ENCODE peak calls at places on chromosomes 16 and 17, in five cellular contexts. J, S, O, N and W are unnamed samples.

GRCh38 chr16:71461686-71462648 is at the start of gene ZNF23:
- DNase-seq in J (peak), S (peak), O (peak), N (peak), W (no peak)

GRCh38 chr16:73878616-73879015 is 418.0 kb upstream of the PSMD7 start:
- DNase-seq in J (peak), S (peak), O (peak), N (peak), W (peak)

GRCh38 chr17:51764387-51764971 is 394.0 kb downstream of the CA10 start:
- DNase-seq in J (peak), S (peak), O (peak), N (peak), W (peak)

GRCh38 chr17:2700491-2701141 is 10.9 kb downstream of the CLUH start:
- DNase-seq in J (peak), S (no peak), O (no peak), N (no peak), W (no peak)

GRCh38 chr16:56450275-56450889 is 750 bp downstream of the NUDT21 start:
- DNase-seq in J (no peak), S (peak), O (no peak), N (peak), W (no peak)

GRCh38 chr16:80103463-80103862 is 437.3 kb upstream of the DYNLRB2 start:
- DNase-seq in J (no peak), S (no peak), O (no peak), N (no peak), W (no peak)

GRCh38 chr17:7561028-7561575 is 617 bp upstream of the SENP3 start:
- DNase-seq in J (peak), S (peak), O (peak), N (peak), W (no peak)

GRCh38 chr17:49157784-49158183 is 25.2 kb downstream of the B4GALNT2 start:
- DNase-seq in J (no peak), S (no peak), O (peak), N (no peak), W (no peak)

GRCh38 chr17:41631025-41631889 is 6.9 kb upstream of the KRT17 start:
- DNase-seq in J (no peak), S (no peak), O (no peak), N (no peak), W (no peak)

GRCh38 chr17:73757324-73757942 is 113.2 kb upstream of the SDK2 start:
- DNase-seq in J (no peak), S (no peak), O (no peak), N (no peak), W (no peak)

GRCh38 chr16:75458439-75458838 is 6.0 kb downstream of the TMEM170A start:
- DNase-seq in J (no peak), S (no peak), O (no peak), N (no peak), W (no peak)

GRCh38 chr17:80998388-80999223 is 7.0 kb downstream of the CHMP6 start:
- DNase-seq in J (no peak), S (no peak), O (no peak), N (no peak), W (no peak)

GRCh38 chr17:77300016-77300686 is 159.4 kb downstream of the SEC14L1 start:
- DNase-seq in J (no peak), S (no peak), O (no peak), N (no peak), W (no peak)

GRCh38 chr17:14557482-14557881 is 256.6 kb downstream of the HS3ST3B1 start:
- DNase-seq in J (no peak), S (no peak), O (no peak), N (no peak), W (no peak)

GRCh38 chr17:15436399-15437369 is 30.7 kb downstream of the CDRT4 start:
- DNase-seq in J (no peak), S (peak), O (no peak), N (no peak), W (no peak)

GRCh38 chr16:49466881-49467280 is 93.3 kb downstream of the C16orf78 start:
- DNase-seq in J (no peak), S (no peak), O (no peak), N (no peak), W (no peak)

GRCh38 chr17:73363788-73364522 is 52.2 kb upstream of the CDC42EP4 start:
- DNase-seq in J (no peak), S (no peak), O (no peak), N (no peak), W (no peak)

GRCh38 chr16:85522517-85522841 is 90.6 kb upstream of the GSE1 start:
- DNase-seq in J (no peak), S (no peak), O (no peak), N (no peak), W (no peak)

GRCh38 chr17:2144701-2145100 is 89.8 kb downstream of the HIC1 start:
- DNase-seq in J (no peak), S (no peak), O (no peak), N (no peak), W (no peak)

GRCh38 chr16:69476920-69477418 is 52.5 kb downstream of the CYB5B start:
- DNase-seq in J (no peak), S (peak), O (peak), N (peak), W (peak)

GRCh38 chr16:4323845-4324478 is 8.1 kb downstream of the GLIS2 start:
- DNase-seq in J (no peak), S (no peak), O (peak), N (no peak), W (no peak)

GRCh38 chr16:56941092-56941491 is 9.2 kb downstream of the HERPUD1 start:
- DNase-seq in J (no peak), S (no peak), O (no peak), N (no peak), W (no peak)

GRCh38 chr17:21278304-21279197 is 6.0 kb upstream of the MAP2K3 start:
- DNase-seq in J (no peak), S (no peak), O (no peak), N (no peak), W (no peak)

GRCh38 chr16:3954411-3954921 is 74.0 kb upstream of the CREBBP start:
- DNase-seq in J (peak), S (no peak), O (peak), N (no peak), W (no peak)

GRCh38 chr16:22027633-22028032 is 19.7 kb downstream of the MOSMO start:
- DNase-seq in J (no peak), S (no peak), O (no peak), N (no peak), W (no peak)